ENCODE peak calls at places on chromosomes 12 and 14, in five cellular contexts. One of them, this sample, is unnamed.

GRCh38 chr14:76776306-76777251 is 15.3 kb downstream of the VASH1 start:
- DNase-seq in tibial artery: no peak
- DNase-seq in choroid plexus epithelial cell: peak
- DNase-seq in left ventricle myocardium inferior: no peak
- DNase-seq in right atrium auricular region: no peak
- DNase-seq in this sample: no peak

GRCh38 chr12:70077441-70077840 is 165.8 kb upstream of the CNOT2 start:
- DNase-seq in tibial artery: no peak
- DNase-seq in choroid plexus epithelial cell: no peak
- DNase-seq in left ventricle myocardium inferior: no peak
- DNase-seq in right atrium auricular region: no peak
- DNase-seq in this sample: no peak

GRCh38 chr12:106774808-106775524 is 484 bp downstream of the RIC8B start:
- DNase-seq in tibial artery: no peak
- DNase-seq in choroid plexus epithelial cell: no peak
- DNase-seq in left ventricle myocardium inferior: peak
- DNase-seq in right atrium auricular region: no peak
- DNase-seq in this sample: no peak

GRCh38 chr12:93790472-93791152 is 113.4 kb downstream of the CRADD start:
- DNase-seq in tibial artery: no peak
- DNase-seq in choroid plexus epithelial cell: peak
- DNase-seq in left ventricle myocardium inferior: no peak
- DNase-seq in right atrium auricular region: no peak
- DNase-seq in this sample: no peak

GRCh38 chr12:124817076-124818000 is 46.3 kb downstream of the SCARB1 start:
- DNase-seq in tibial artery: no peak
- DNase-seq in choroid plexus epithelial cell: no peak
- DNase-seq in left ventricle myocardium inferior: no peak
- DNase-seq in right atrium auricular region: no peak
- DNase-seq in this sample: no peak

GRCh38 chr12:82996168-82996812 is 309.6 kb downstream of the TMTC2 start:
- DNase-seq in tibial artery: no peak
- DNase-seq in choroid plexus epithelial cell: no peak
- DNase-seq in left ventricle myocardium inferior: no peak
- DNase-seq in right atrium auricular region: no peak
- DNase-seq in this sample: no peak

GRCh38 chr12:113247123-113248045 is 26.1 kb downstream of the TPCN1 start:
- DNase-seq in tibial artery: peak
- DNase-seq in choroid plexus epithelial cell: peak
- DNase-seq in left ventricle myocardium inferior: no peak
- DNase-seq in right atrium auricular region: no peak
- DNase-seq in this sample: no peak

GRCh38 chr12:122889658-122890561 is 6.0 kb downstream of the VPS37B start:
- DNase-seq in tibial artery: no peak
- DNase-seq in choroid plexus epithelial cell: no peak
- DNase-seq in left ventricle myocardium inferior: no peak
- DNase-seq in right atrium auricular region: no peak
- DNase-seq in this sample: no peak

GRCh38 chr12:92242917-92243316 is 97.3 kb upstream of the BTG1 start:
- DNase-seq in tibial artery: no peak
- DNase-seq in choroid plexus epithelial cell: peak
- DNase-seq in left ventricle myocardium inferior: no peak
- DNase-seq in right atrium auricular region: no peak
- DNase-seq in this sample: peak

DNA sequence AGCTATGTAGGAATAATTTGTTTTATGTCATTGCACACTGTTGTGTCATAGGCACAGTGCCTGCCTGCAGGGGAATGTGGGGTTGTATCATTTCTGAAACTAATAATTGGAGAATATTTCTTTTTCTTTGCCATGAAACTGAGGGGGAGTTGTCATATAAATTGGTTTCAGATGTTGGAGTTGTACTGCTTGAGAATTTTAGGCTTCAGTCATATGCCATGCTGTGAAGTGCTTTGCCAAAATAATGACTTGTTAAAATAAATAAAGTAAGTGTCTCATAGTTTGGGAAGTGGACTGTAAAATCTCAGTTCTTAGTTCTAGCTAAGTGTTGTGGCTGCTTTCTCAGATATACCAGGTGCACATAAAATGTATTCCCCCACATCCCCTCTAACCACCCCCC is 116.8 kb downstream of the DAAM1 start:
- DNase-seq in tibial artery: no peak
- DNase-seq in choroid plexus epithelial cell: no peak
- DNase-seq in left ventricle myocardium inferior: no peak
- DNase-seq in right atrium auricular region: no peak
- DNase-seq in this sample: peak
- TF ChIP-seq CTCF in tibial artery: no peak
- TF ChIP-seq CTCF in choroid plexus epithelial cell: no peak
- TF ChIP-seq CTCF in left ventricle myocardium inferior: no peak
- TF ChIP-seq CTCF in right atrium auricular region: no peak
- TF ChIP-seq CTCF in this sample: no peak

DNA sequence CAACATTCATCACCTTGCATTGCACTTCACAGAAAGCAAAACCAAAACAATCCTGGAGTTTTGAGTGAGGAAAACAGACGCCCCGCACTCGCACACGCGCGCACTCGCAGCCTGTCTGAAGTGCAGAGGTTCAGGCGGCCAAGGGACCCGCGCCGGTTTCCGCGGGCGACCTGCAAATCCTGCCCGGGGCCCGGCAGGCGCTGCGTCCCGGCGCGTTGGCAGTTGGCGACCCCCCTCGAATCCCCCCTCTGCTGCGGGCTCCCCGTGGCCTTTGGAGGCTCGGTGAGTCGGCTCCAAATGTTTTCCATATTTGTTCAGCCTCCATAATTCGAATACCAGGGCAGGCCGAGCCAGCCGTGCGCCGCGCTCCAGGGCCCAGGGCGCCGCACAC is at the start of gene SSPN:
- DNase-seq in tibial artery: peak
- DNase-seq in choroid plexus epithelial cell: peak
- DNase-seq in left ventricle myocardium inferior: peak
- DNase-seq in right atrium auricular region: peak
- DNase-seq in this sample: no peak
- H3K4me3 ChIP-seq in tibial artery: peak
- H3K4me3 ChIP-seq in choroid plexus epithelial cell: peak
- H3K4me3 ChIP-seq in left ventricle myocardium inferior: peak
- H3K4me3 ChIP-seq in right atrium auricular region: peak
- H3K4me3 ChIP-seq in this sample: peak

GRCh38 chr14:37508500-37508899 is 86.5 kb downstream of the FOXA1 start:
- DNase-seq in tibial artery: no peak
- DNase-seq in choroid plexus epithelial cell: peak
- DNase-seq in left ventricle myocardium inferior: no peak
- DNase-seq in right atrium auricular region: no peak
- DNase-seq in this sample: no peak
- TF ChIP-seq CTCF in tibial artery: no peak
- TF ChIP-seq CTCF in choroid plexus epithelial cell: no peak
- TF ChIP-seq CTCF in left ventricle myocardium inferior: no peak
- TF ChIP-seq CTCF in right atrium auricular region: no peak
- TF ChIP-seq CTCF in this sample: no peak

DNA sequence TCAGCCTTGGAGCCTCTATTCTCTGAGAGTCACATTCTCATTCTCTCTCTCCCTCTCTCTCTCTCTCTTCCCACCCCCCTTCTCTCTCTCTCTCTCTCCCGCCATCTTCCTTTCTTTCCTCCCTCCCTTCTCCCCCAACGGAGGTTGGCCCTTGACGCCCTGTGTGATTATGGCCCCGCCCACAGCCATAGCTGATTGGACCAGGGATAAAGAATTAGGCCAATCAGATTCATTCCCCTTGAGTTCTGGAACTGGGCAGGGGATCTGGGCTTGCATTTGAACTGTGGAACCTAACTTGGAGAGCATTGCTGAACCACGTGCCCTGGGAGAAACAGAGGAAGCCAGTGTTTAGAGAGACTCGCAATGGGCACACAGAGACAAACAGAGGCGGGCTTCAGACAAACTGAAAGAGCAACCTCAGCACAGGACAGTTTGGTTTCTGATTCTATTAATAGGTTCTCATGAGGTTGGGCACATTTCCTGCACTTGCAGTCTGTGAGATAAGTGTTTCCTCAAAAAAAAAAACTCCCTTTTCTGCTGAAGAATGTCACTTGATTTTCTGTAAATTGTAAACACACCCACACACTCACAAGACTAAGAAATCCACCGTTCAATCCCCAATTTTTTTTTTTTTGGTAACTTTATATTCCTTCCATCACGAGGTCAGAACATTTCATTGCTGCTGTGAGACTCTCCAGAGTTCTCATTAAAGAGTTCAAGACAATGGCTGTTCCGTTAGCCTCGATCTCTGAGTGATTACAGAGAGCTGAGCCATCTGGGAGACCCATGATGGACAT is 3.6 kb upstream of the P2RX7 start:
- DNase-seq in tibial artery: peak
- DNase-seq in choroid plexus epithelial cell: peak
- DNase-seq in left ventricle myocardium inferior: peak
- DNase-seq in right atrium auricular region: peak
- DNase-seq in this sample: no peak
- H3K4me3 ChIP-seq in tibial artery: peak
- H3K4me3 ChIP-seq in choroid plexus epithelial cell: no peak
- H3K4me3 ChIP-seq in left ventricle myocardium inferior: peak
- H3K4me3 ChIP-seq in right atrium auricular region: no peak
- H3K4me3 ChIP-seq in this sample: no peak

GRCh38 chr12:42237052-42237852 is 796 bp downstream of the YAF2 start:
- DNase-seq in tibial artery: peak
- DNase-seq in choroid plexus epithelial cell: peak
- DNase-seq in left ventricle myocardium inferior: peak
- DNase-seq in right atrium auricular region: peak
- DNase-seq in this sample: peak
- TF ChIP-seq CTCF in tibial artery: peak
- TF ChIP-seq CTCF in choroid plexus epithelial cell: peak
- TF ChIP-seq CTCF in left ventricle myocardium inferior: peak
- TF ChIP-seq CTCF in right atrium auricular region: peak
- TF ChIP-seq CTCF in this sample: peak

GRCh38 chr12:6891637-6892036 is 13.0 kb upstream of the LRRC23 start:
- DNase-seq in tibial artery: no peak
- DNase-seq in choroid plexus epithelial cell: no peak
- DNase-seq in left ventricle myocardium inferior: no peak
- DNase-seq in right atrium auricular region: no peak
- DNase-seq in this sample: no peak
- H3K4me3 ChIP-seq in tibial artery: peak
- H3K4me3 ChIP-seq in choroid plexus epithelial cell: peak
- H3K4me3 ChIP-seq in left ventricle myocardium inferior: peak
- H3K4me3 ChIP-seq in right atrium auricular region: peak
- H3K4me3 ChIP-seq in this sample: peak

GRCh38 chr12:2183556-2184541 is 131.1 kb downstream of the CACNA1C start:
- DNase-seq in tibial artery: no peak
- DNase-seq in choroid plexus epithelial cell: peak
- DNase-seq in left ventricle myocardium inferior: no peak
- DNase-seq in right atrium auricular region: no peak
- DNase-seq in this sample: peak
- TF ChIP-seq CTCF in tibial artery: no peak
- TF ChIP-seq CTCF in choroid plexus epithelial cell: peak
- TF ChIP-seq CTCF in left ventricle myocardium inferior: peak
- TF ChIP-seq CTCF in right atrium auricular region: peak
- TF ChIP-seq CTCF in this sample: peak